ENCODE peak calls at places on chromosome 15, in nine cellular contexts. Z is A549, N is lower leg skin, J is IMR-90, F is spleen, B is uterus, P is Peyer's patch, V is HepG2, W is body of pancreas. M is an unnamed sample.

GRCh38 chr15:76134537-76134936 is 74.8 kb downstream of the TMEM266 start:
- DNase-seq in Z (no peak), N (no peak), J (no peak), F (no peak), B (no peak), P (no peak), V (no peak), W (no peak), M (peak; percentile 43)

GRCh38 chr15:83436513-83437158 is 10.5 kb upstream of the SH3GL3 start:
- DNase-seq in Z (peak; percentile 63), N (no peak), J (peak; percentile 52), F (no peak), B (no peak), P (no peak), V (peak; percentile 7), W (no peak), M (peak; percentile 21)

GRCh38 chr15:101151286-101151685 is 100.6 kb downstream of the CHSY1 start:
- DNase-seq in Z (no peak), N (no peak), J (no peak), F (peak; percentile 68), B (no peak), P (no peak), V (no peak), W (no peak), M (no peak)

GRCh38 chr15:88465633-88466219 is 1.5 kb downstream of the MRPL46 start:
- DNase-seq in Z (peak; percentile 31), N (peak; percentile 39), J (peak; percentile 55), F (no peak), B (no peak), P (no peak), V (peak; percentile 93), W (no peak), M (peak; percentile 82)

GRCh38 chr15:44569316-44569715 is 32.4 kb downstream of the EIF3J start:
- DNase-seq in Z (no peak), N (no peak), J (no peak), F (no peak), B (no peak), P (peak; percentile 29), V (no peak), W (no peak), M (no peak)

GRCh38 chr15:36938764-36939163 is 161.6 kb downstream of the MEIS2 start:
- DNase-seq in Z (no peak), N (no peak), J (no peak), F (no peak), B (no peak), P (no peak), V (no peak), W (no peak), M (no peak)

GRCh38 chr15:66673410-66674322 is 28.4 kb upstream of the SMAD6 start:
- DNase-seq in Z (peak; percentile 58), N (no peak), J (no peak), F (peak; percentile 83), B (no peak), P (peak; percentile 79), V (no peak), W (peak; percentile 70), M (peak; percentile 83)

GRCh38 chr15:65396283-65396964 is 18.6 kb upstream of the IGDCC3 start:
- DNase-seq in Z (no peak), N (no peak), J (no peak), F (no peak), B (no peak), P (no peak), V (no peak), W (no peak), M (no peak)

GRCh38 chr15:59022188-59022587 is 34.7 kb downstream of the RNF111 start:
- DNase-seq in Z (no peak), N (no peak), J (no peak), F (no peak), B (no peak), P (no peak), V (no peak), W (no peak), M (no peak)

GRCh38 chr15:63489352-63489751 is 15.0 kb upstream of the USP3 start:
- DNase-seq in Z (no peak), N (peak; percentile 3), J (no peak), F (no peak), B (no peak), P (no peak), V (no peak), W (no peak), M (no peak)

GRCh38 chr15:63490345-63491034 is 13.9 kb upstream of the USP3 start:
- DNase-seq in Z (no peak), N (peak; percentile 70), J (no peak), F (peak; percentile 76), B (no peak), P (no peak), V (no peak), W (no peak), M (no peak)

GRCh38 chr15:63491979-63492378 is 12.4 kb upstream of the USP3 start:
- DNase-seq in Z (no peak), N (peak; percentile 75), J (peak; percentile 85), F (no peak), B (no peak), P (no peak), V (no peak), W (no peak), M (no peak)

GRCh38 chr15:63492541-63493077 is 11.8 kb upstream of the USP3 start:
- DNase-seq in Z (no peak), N (peak; percentile 50), J (peak; percentile 87), F (no peak), B (no peak), P (no peak), V (no peak), W (no peak), M (no peak)

DNA sequence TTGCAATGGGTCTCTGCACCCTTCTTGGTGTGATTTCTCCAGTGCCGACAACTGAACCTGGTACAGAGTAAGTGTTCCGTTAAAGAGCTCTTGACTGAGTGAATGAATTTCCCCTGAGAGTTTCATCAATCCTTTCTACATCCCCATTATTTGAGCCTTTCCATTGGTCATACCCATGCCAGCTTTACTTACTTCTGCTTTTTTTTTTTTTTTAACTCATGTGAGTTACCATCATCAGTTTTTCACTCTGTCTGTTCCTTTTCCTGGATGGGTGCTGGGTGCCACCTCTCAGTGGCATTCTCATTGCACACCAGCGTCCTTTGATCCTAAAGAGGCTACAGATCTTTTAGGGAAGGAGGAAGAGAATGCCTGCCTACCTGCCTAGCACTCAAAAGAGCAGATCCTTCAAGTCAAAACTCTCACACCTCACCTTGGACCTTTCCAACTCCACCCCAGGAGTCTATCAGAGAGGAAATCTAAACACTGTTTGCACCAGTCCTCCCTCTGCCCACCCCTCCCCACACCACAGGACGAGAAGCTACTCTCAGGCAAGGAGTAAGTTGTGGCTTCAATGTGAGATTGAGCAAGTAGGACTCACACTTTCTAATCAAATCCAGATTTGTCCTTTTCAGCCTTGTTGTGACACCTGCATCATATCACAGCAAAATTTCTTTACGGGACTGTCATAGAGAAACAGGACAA is 13.1 kb upstream of the USP3 start:
- DNase-seq in Z (no peak), N (peak; percentile 43), J (no peak), F (peak; percentile 76), B (no peak), P (no peak), V (no peak), W (no peak), M (no peak)
- TF ChIP-seq POLR2A in Z (no peak), N (no peak), J (no peak), F (no peak), B (no peak), P (no peak), V (no peak), W (no peak), M (no peak)

GRCh38 chr15:40793216-40793989 is 13.5 kb upstream of the ZFYVE19 start:
- DNase-seq in Z (peak; percentile 91), N (no peak), J (peak; percentile 98), F (no peak), B (no peak), P (peak; percentile 92), V (peak; percentile 96), W (peak; percentile 70), M (no peak)

GRCh38 chr15:40792394-40792793 is 14.5 kb upstream of the ZFYVE19 start:
- DNase-seq in Z (no peak), N (no peak), J (no peak), F (no peak), B (no peak), P (no peak), V (no peak), W (no peak), M (no peak)

GRCh38 chr15:40796508-40796907 is 10.4 kb upstream of the ZFYVE19 start:
- DNase-seq in Z (no peak), N (no peak), J (no peak), F (no peak), B (no peak), P (no peak), V (no peak), W (no peak), M (no peak)

GRCh38 chr15:40795019-40795418 is 11.9 kb upstream of the ZFYVE19 start:
- DNase-seq in Z (no peak), N (no peak), J (no peak), F (no peak), B (no peak), P (no peak), V (no peak), W (no peak), M (no peak)

GRCh38 chr15:40796041-40796440 is 10.8 kb upstream of the ZFYVE19 start:
- DNase-seq in Z (peak; percentile 18), N (no peak), J (no peak), F (no peak), B (no peak), P (no peak), V (no peak), W (no peak), M (no peak)
- TF ChIP-seq POLR2A in Z (no peak), N (no peak), J (no peak), F (no peak), B (no peak), P (no peak), V (no peak), W (no peak), M (no peak)

GRCh38 chr15:24858737-24859601 is 95.8 kb upstream of the SNRPN start:
- DNase-seq in Z (no peak), N (no peak), J (peak; percentile 78), F (no peak), B (no peak), P (no peak), V (no peak), W (no peak), M (no peak)

GRCh38 chr15:24861014-24861690 is 93.6 kb upstream of the SNRPN start:
- DNase-seq in Z (no peak), N (no peak), J (peak; percentile 46), F (no peak), B (no peak), P (no peak), V (no peak), W (no peak), M (no peak)

GRCh38 chr15:24857777-24858176 is 97.0 kb upstream of the SNRPN start:
- DNase-seq in Z (no peak), N (no peak), J (peak; percentile 61), F (no peak), B (no peak), P (no peak), V (no peak), W (no peak), M (no peak)

GRCh38 chr15:24857094-24857437 is 97.7 kb upstream of the SNRPN start:
- DNase-seq in Z (no peak), N (no peak), J (peak; percentile 15), F (no peak), B (no peak), P (no peak), V (no peak), W (no peak), M (no peak)

GRCh38 chr15:24856397-24857093 is 98.2 kb upstream of the SNRPN start:
- DNase-seq in Z (no peak), N (no peak), J (peak; percentile 79), F (no peak), B (no peak), P (no peak), V (no peak), W (no peak), M (no peak)
- TF ChIP-seq POLR2A in Z (no peak), N (no peak), J (no peak), F (no peak), B (no peak), P (no peak), V (no peak), W (no peak), M (no peak)

GRCh38 chr15:89750560-89751542 is at the start of gene MESP1:
- DNase-seq in Z (peak; percentile 96), N (peak; percentile 97), J (peak; percentile 87), F (peak; percentile 98), B (peak; percentile 90), P (peak; percentile 97), V (peak; percentile 84), W (peak; percentile 96), M (peak; percentile 96)
- TF ChIP-seq POLR2A in Z (peak; percentile 93), N (no peak), J (no peak), F (no peak), B (peak; percentile 70), P (peak; percentile 39), V (no peak), W (peak; percentile 83), M (peak; percentile 56)